ENCODE peak calls at places on chromosome 1, in ten cellular contexts. K is tibial artery; F is stomach; J is OCI-LY7; G is body of pancreas; H is K562; S is left lung; Z is CD8-positive, alpha-beta T cell; T is DND-41; R is prostate gland. B is an unnamed sample.

GRCh38 chr1:208509072-208509471 is 264.9 kb upstream of the PLXNA2 start:
- DNase-seq in H (no peak), K (no peak), J (no peak), Z (no peak), G (no peak), R (no peak), T (no peak), F (no peak), S (no peak), B (no peak)

GRCh38 chr1:175433586-175434267 is 241.2 kb upstream of the KIAA0040 start:
- DNase-seq in S (no peak), H (no peak), J (no peak), Z (no peak), K (no peak), G (no peak), F (no peak), T (no peak), R (no peak), B (no peak)

GRCh38 chr1:197391303-197392226 is 123.5 kb downstream of the CRB1 start:
- DNase-seq in Z (no peak), H (no peak), G (no peak), F (no peak), T (peak; percentile 41), K (no peak), J (no peak), S (no peak), R (no peak), B (no peak)

GRCh38 chr1:95017775-95018174 is 55.0 kb downstream of the ALG14 start:
- DNase-seq in K (no peak), S (no peak), F (no peak), G (no peak), Z (no peak), H (no peak), J (no peak), T (no peak), R (no peak), B (no peak)

GRCh38 chr1:94599090-94599813 is 57.7 kb upstream of the F3 start:
- DNase-seq in H (no peak), J (no peak), G (no peak), S (no peak), T (no peak), R (peak; percentile 29), F (peak; percentile 62), Z (no peak), K (no peak), B (no peak)

GRCh38 chr1:37347104-37347503 is 127.3 kb upstream of the ZC3H12A start:
- DNase-seq in K (no peak), T (no peak), S (no peak), G (no peak), J (no peak), Z (no peak), R (no peak), H (no peak), F (no peak), B (no peak)

GRCh38 chr1:44652445-44653106 is 21.7 kb downstream of the TMEM53 start:
- DNase-seq in S (peak; percentile 69), Z (peak; percentile 85), R (peak; percentile 63), T (peak; percentile 78), K (peak; percentile 83), H (peak; percentile 85), F (peak; percentile 83), G (peak; percentile 82), J (peak; percentile 76), B (peak; percentile 77)

GRCh38 chr1:206705187-206705586 is 20.5 kb downstream of the MAPKAPK2 start:
- DNase-seq in S (no peak), G (no peak), F (no peak), H (peak; percentile 33), Z (no peak), T (no peak), R (no peak), K (peak; percentile 72), J (no peak), B (no peak)

GRCh38 chr1:204213668-204214662 is at the start of gene GOLT1A:
- DNase-seq in K (peak; percentile 78), J (no peak), F (peak; percentile 91), G (peak; percentile 95), S (peak; percentile 83), T (no peak), R (peak; percentile 69), Z (peak; percentile 69), H (peak; percentile 44), B (peak; percentile 90)

GRCh38 chr1:91282695-91283420 is 121.8 kb downstream of the HFM1 start:
- DNase-seq in F (peak; percentile 57), Z (peak; percentile 59), S (no peak), J (peak; percentile 64), T (peak; percentile 55), K (peak; percentile 65), R (peak; percentile 54), H (peak; percentile 65), G (peak; percentile 63), B (peak; percentile 76)

GRCh38 chr1:200306954-200307754 is 102.7 kb downstream of the ZNF281 start:
- DNase-seq in J (peak; percentile 64), S (no peak), G (no peak), T (peak; percentile 15), K (no peak), R (no peak), H (peak; percentile 70), Z (no peak), F (no peak), B (no peak)

GRCh38 chr1:155760751-155761475 is 72.0 kb downstream of the DAP3 start:
- DNase-seq in T (no peak), S (no peak), Z (no peak), J (no peak), R (no peak), F (no peak), K (no peak), H (no peak), G (no peak), B (no peak)

GRCh38 chr1:155761746-155762400 is 73.0 kb downstream of the DAP3 start:
- DNase-seq in H (no peak), F (no peak), J (no peak), K (no peak), S (no peak), R (no peak), G (no peak), T (no peak), Z (no peak), B (no peak)

GRCh38 chr1:155759966-155760630 is 71.2 kb downstream of the DAP3 start:
- DNase-seq in H (no peak), R (no peak), T (no peak), S (no peak), Z (no peak), K (no peak), F (no peak), G (no peak), J (no peak), B (no peak)
- H3K36me3 ChIP-seq in H (peaks cover 85% of the 10 kb centered on the region), R (no peaks in the 10 kb centered on the region), T (peaks cover 73% of the 10 kb centered on the region), S (no peaks in the 10 kb centered on the region), Z (peaks cover 29% of the 10 kb centered on the region), K (peaks cover 76% of the 10 kb centered on the region), F (peaks cover 94% of the 10 kb centered on the region), G (no peaks in the 10 kb centered on the region), J (peaks cover 88% of the 10 kb centered on the region), B (peaks cover 7% of the 10 kb centered on the region)

DNA sequence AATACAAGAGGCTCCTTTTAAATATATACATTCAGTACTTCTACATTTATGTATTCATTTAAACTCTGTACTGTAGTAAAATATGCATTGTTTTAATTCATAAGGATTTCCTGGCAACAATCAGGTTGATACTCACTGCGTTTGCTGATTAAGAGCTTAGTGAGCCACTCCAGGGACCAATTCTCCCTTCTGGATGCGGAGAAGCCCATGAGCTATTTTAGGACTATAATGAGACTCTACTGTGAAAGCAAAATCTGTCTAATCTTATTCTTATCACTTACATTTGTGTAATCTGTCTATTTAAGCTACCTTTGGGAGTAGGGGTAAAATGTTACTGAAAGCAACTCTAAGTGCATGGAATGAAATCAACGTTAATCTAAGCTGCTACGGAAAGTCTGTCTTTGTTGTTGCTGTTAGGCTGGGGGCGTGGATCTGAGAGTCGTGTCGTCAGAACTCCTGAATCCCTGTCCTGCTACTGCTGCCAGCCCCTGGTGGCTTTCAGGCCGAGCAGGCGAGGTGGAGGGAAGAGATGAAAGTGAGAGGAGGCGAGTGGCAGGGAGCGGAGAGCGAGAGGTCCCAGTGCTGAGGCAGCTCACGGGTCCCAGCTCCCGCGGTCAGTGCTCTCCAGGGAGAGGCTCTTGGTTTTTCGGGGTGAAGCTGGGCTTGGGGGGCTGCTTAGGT is 53.7 kb downstream of the COQ8A start:
- DNase-seq in R (no peak), J (no peak), S (no peak), G (no peak), H (no peak), F (no peak), K (no peak), Z (no peak), T (no peak), B (no peak)
- H3K4me3 ChIP-seq in R (no peak overlapping the region), J (no peak overlapping the region), S (no peak overlapping the region), G (no peak overlapping the region), H (no peak overlapping the region), F (no peak overlapping the region), K (no peak overlapping the region), Z (no peak overlapping the region), T (no peak overlapping the region), B (no peak overlapping the region)

GRCh38 chr1:15282038-15282437 is 35.0 kb downstream of the FHAD1 start:
- DNase-seq in R (no peak), T (no peak), F (no peak), S (no peak), H (no peak), G (no peak), J (no peak), Z (no peak), K (no peak), B (no peak)

GRCh38 chr1:15280416-15280815 is 33.4 kb downstream of the FHAD1 start:
- DNase-seq in T (no peak), Z (no peak), S (no peak), K (no peak), H (no peak), G (no peak), F (no peak), J (no peak), R (no peak), B (no peak)

GRCh38 chr1:15286452-15286851 is 39.4 kb downstream of the FHAD1 start:
- DNase-seq in F (no peak), K (no peak), H (peak; percentile 33), J (no peak), T (no peak), S (no peak), Z (no peak), G (no peak), R (no peak), B (no peak)

GRCh38 chr1:15282810-15283474 is 35.9 kb downstream of the FHAD1 start:
- DNase-seq in Z (no peak), F (no peak), J (no peak), G (peak; percentile 56), S (no peak), H (no peak), K (no peak), T (no peak), R (peak; percentile 35), B (no peak)

DNA sequence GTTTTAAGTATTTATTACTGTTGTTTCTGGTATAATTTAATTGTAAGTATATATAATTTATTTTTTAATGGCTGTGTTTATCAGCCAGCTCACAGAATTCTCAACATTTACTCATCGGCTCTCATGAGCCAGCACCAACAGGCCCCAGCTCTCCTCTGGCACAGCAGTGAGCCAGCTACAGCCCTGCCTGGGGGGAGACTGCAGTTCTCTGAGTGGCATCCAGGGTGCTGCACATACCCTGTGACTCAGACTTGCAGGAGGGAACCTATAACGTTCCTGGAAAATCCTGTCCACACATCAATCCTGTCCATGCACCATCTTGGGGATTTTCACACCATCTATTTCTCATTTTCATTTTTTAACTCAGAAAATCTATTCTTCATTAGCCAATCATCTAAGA is 36.5 kb downstream of the FHAD1 start:
- DNase-seq in F (no peak), R (peak; percentile 66), H (no peak), K (no peak), T (no peak), J (no peak), Z (no peak), G (no peak), S (no peak), B (no peak)
- TF ChIP-seq CTCF in F (no peak), R (peak; percentile 29), H (peak; percentile 13), K (no peak), T (no peak), J (no peak), Z (no peak), G (no peak), S (no peak), B (no peak)

GRCh38 chr1:162502928-162503327 is 5.3 kb downstream of the UHMK1 start:
- DNase-seq in R (no peak), J (no peak), G (no peak), F (no peak), S (no peak), T (no peak), H (no peak), K (no peak), Z (no peak), B (no peak)
- H3K36me3 ChIP-seq in R (peaks cover 3% of the 10 kb centered on the region), J (peaks cover 75% of the 10 kb centered on the region), G (no peaks in the 10 kb centered on the region), F (peaks cover 80% of the 10 kb centered on the region), S (peaks cover 4% of the 10 kb centered on the region), T (peaks cover 70% of the 10 kb centered on the region), H (peaks cover 77% of the 10 kb centered on the region), K (peaks cover 59% of the 10 kb centered on the region), Z (peaks cover 35% of the 10 kb centered on the region), B (peaks cover 8% of the 10 kb centered on the region)